ENCODE peak calls at places on chromosome 10, in nine cellular contexts. One of them, this sample, is unnamed.

GRCh38 chr10:102230264-102230860 is 4.3 kb downstream of the ELOVL3 start:
- DNase-seq in cardiac fibroblast: peak
- DNase-seq in GDM1: no peak
- DNase-seq in kidney: peak
- DNase-seq in dorsolateral prefrontal cortex: no peak
- DNase-seq in NCI-H187: no peak
- DNase-seq in psoas muscle: peak
- DNase-seq in WTC11: peak
- DNase-seq in germinal center: peak
- DNase-seq in this sample: no peak

GRCh38 chr10:4073912-4074311 is 288.9 kb upstream of the KLF6 start:
- DNase-seq in GDM1: no peak
- DNase-seq in psoas muscle: peak
- DNase-seq in NCI-H187: no peak
- DNase-seq in germinal center: no peak
- DNase-seq in kidney: peak
- DNase-seq in WTC11: no peak
- DNase-seq in dorsolateral prefrontal cortex: no peak
- DNase-seq in cardiac fibroblast: peak
- DNase-seq in this sample: peak

GRCh38 chr10:110918633-110919348 is at the start of gene BBIP1:
- DNase-seq in dorsolateral prefrontal cortex: peak
- DNase-seq in germinal center: peak
- DNase-seq in cardiac fibroblast: peak
- DNase-seq in psoas muscle: peak
- DNase-seq in NCI-H187: peak
- DNase-seq in kidney: peak
- DNase-seq in GDM1: peak
- DNase-seq in WTC11: no peak
- DNase-seq in this sample: peak

GRCh38 chr10:97048649-97049427 is 136.9 kb downstream of the SLIT1 start:
- DNase-seq in NCI-H187: no peak
- DNase-seq in germinal center: no peak
- DNase-seq in cardiac fibroblast: no peak
- DNase-seq in GDM1: no peak
- DNase-seq in psoas muscle: no peak
- DNase-seq in kidney: no peak
- DNase-seq in dorsolateral prefrontal cortex: no peak
- DNase-seq in WTC11: no peak
- DNase-seq in this sample: no peak

GRCh38 chr10:61633665-61634064 is 29.1 kb upstream of the CABCOCO1 start:
- DNase-seq in kidney: no peak
- DNase-seq in dorsolateral prefrontal cortex: no peak
- DNase-seq in WTC11: no peak
- DNase-seq in germinal center: no peak
- DNase-seq in GDM1: no peak
- DNase-seq in cardiac fibroblast: peak
- DNase-seq in psoas muscle: no peak
- DNase-seq in NCI-H187: no peak
- DNase-seq in this sample: peak

GRCh38 chr10:25604591-25604990 is 329.4 kb upstream of the MYO3A start:
- DNase-seq in WTC11: no peak
- DNase-seq in NCI-H187: no peak
- DNase-seq in dorsolateral prefrontal cortex: no peak
- DNase-seq in psoas muscle: no peak
- DNase-seq in GDM1: no peak
- DNase-seq in cardiac fibroblast: no peak
- DNase-seq in germinal center: no peak
- DNase-seq in kidney: no peak
- DNase-seq in this sample: no peak

GRCh38 chr10:122715576-122715975 is 15.9 kb upstream of the C10orf120 start:
- DNase-seq in cardiac fibroblast: no peak
- DNase-seq in WTC11: peak
- DNase-seq in psoas muscle: no peak
- DNase-seq in kidney: no peak
- DNase-seq in germinal center: no peak
- DNase-seq in GDM1: no peak
- DNase-seq in NCI-H187: no peak
- DNase-seq in dorsolateral prefrontal cortex: no peak
- DNase-seq in this sample: no peak

GRCh38 chr10:71747039-71747807 is 26.1 kb downstream of the VSIR start:
- DNase-seq in dorsolateral prefrontal cortex: no peak
- DNase-seq in WTC11: no peak
- DNase-seq in germinal center: no peak
- DNase-seq in psoas muscle: no peak
- DNase-seq in NCI-H187: no peak
- DNase-seq in kidney: peak
- DNase-seq in cardiac fibroblast: no peak
- DNase-seq in GDM1: no peak
- DNase-seq in this sample: peak

GRCh38 chr10:130234171-130234965 is 98.2 kb downstream of the GLRX3 start:
- DNase-seq in cardiac fibroblast: no peak
- DNase-seq in kidney: no peak
- DNase-seq in WTC11: no peak
- DNase-seq in dorsolateral prefrontal cortex: no peak
- DNase-seq in GDM1: no peak
- DNase-seq in germinal center: no peak
- DNase-seq in NCI-H187: no peak
- DNase-seq in psoas muscle: no peak
- DNase-seq in this sample: no peak

GRCh38 chr10:10778959-10779358 is 238.7 kb upstream of the CELF2 start:
- DNase-seq in dorsolateral prefrontal cortex: no peak
- DNase-seq in WTC11: no peak
- DNase-seq in psoas muscle: no peak
- DNase-seq in germinal center: no peak
- DNase-seq in cardiac fibroblast: peak
- DNase-seq in GDM1: no peak
- DNase-seq in kidney: no peak
- DNase-seq in NCI-H187: no peak
- DNase-seq in this sample: no peak

GRCh38 chr10:110962443-110962842 is 43.0 kb downstream of the SHOC2 start:
- DNase-seq in dorsolateral prefrontal cortex: no peak
- DNase-seq in GDM1: no peak
- DNase-seq in WTC11: no peak
- DNase-seq in psoas muscle: no peak
- DNase-seq in germinal center: no peak
- DNase-seq in NCI-H187: no peak
- DNase-seq in kidney: no peak
- DNase-seq in cardiac fibroblast: no peak
- DNase-seq in this sample: no peak

GRCh38 chr10:15106352-15107013 is 9.3 kb downstream of the RPP38 start:
- DNase-seq in WTC11: peak
- DNase-seq in GDM1: peak
- DNase-seq in psoas muscle: peak
- DNase-seq in germinal center: peak
- DNase-seq in dorsolateral prefrontal cortex: peak
- DNase-seq in kidney: no peak
- DNase-seq in NCI-H187: peak
- DNase-seq in cardiac fibroblast: peak
- DNase-seq in this sample: peak

GRCh38 chr10:111600772-111601171 is 523.9 kb downstream of the ADRA2A start:
- DNase-seq in dorsolateral prefrontal cortex: peak
- DNase-seq in WTC11: peak
- DNase-seq in GDM1: no peak
- DNase-seq in NCI-H187: no peak
- DNase-seq in germinal center: no peak
- DNase-seq in psoas muscle: peak
- DNase-seq in kidney: peak
- DNase-seq in cardiac fibroblast: no peak
- DNase-seq in this sample: no peak

GRCh38 chr10:5775705-5776104 is 37.5 kb downstream of the GDI2 start:
- DNase-seq in cardiac fibroblast: no peak
- DNase-seq in WTC11: no peak
- DNase-seq in germinal center: peak
- DNase-seq in psoas muscle: peak
- DNase-seq in kidney: peak
- DNase-seq in NCI-H187: no peak
- DNase-seq in dorsolateral prefrontal cortex: peak
- DNase-seq in GDM1: no peak
- DNase-seq in this sample: no peak